ENCODE peak calls at places on chromosomes 1 and 21, in seven cellular contexts. C is heart left ventricle, B is IMR-90, M is ovary, U is adrenal gland, I is thyroid gland, J is suprapubic skin. S is an unnamed sample.

GRCh38 chr1:159079518-159079917 is 3.0 kb upstream of the AIM2 start:
- DNase-seq in U (no peak), I (no peak), M (no peak), B (no peak), J (no peak), C (no peak), S (no peak)

GRCh38 chr1:231420299-231420958 is 1.7 kb downstream of the EGLN1 start:
- DNase-seq in M (no peak), I (no peak), C (no peak), J (no peak), U (no peak), B (peak), S (no peak)

GRCh38 chr1:234114648-234115307 is 210.3 kb downstream of the SLC35F3 start:
- DNase-seq in M (peak), J (no peak), B (peak), U (peak), I (peak), C (no peak), S (peak)

GRCh38 chr1:67053535-67053784 is 488 bp downstream of the SLC35D1 start:
- DNase-seq in I (peak), C (peak), J (peak), U (peak), M (peak), B (no peak), S (peak)

GRCh38 chr1:192805832-192806323 is 3.0 kb upstream of the RGS2 start:
- DNase-seq in J (no peak), C (no peak), M (no peak), U (peak), B (peak), I (no peak), S (no peak)

GRCh38 chr1:41589395-41589794 is 104.9 kb upstream of the EDN2 start:
- DNase-seq in M (no peak), U (no peak), C (no peak), I (no peak), B (no peak), J (no peak), S (no peak)

GRCh38 chr1:234214129-234214910 is 158.9 kb upstream of the COA6 start:
- DNase-seq in J (no peak), U (peak), M (no peak), B (peak), I (peak), C (peak), S (peak)

GRCh38 chr1:214415131-214415530 is 134.2 kb downstream of the SMYD2 start:
- DNase-seq in J (no peak), B (no peak), I (no peak), C (no peak), M (no peak), U (no peak), S (no peak)

GRCh38 chr21:44551290-44552015 is at the start of gene KRTAP10-2:
- DNase-seq in M (no peak), B (no peak), C (no peak), U (no peak), I (no peak), J (no peak), S (no peak)

GRCh38 chr21:40901690-40902089 is 54.7 kb upstream of the DSCAM start:
- DNase-seq in C (no peak), B (no peak), I (peak), M (no peak), J (no peak), U (no peak), S (peak)

GRCh38 chr1:235105051-235106043 is 23.3 kb downstream of the TOMM20 start:
- DNase-seq in B (peak), U (no peak), M (no peak), C (no peak), J (no peak), I (no peak), S (no peak)

GRCh38 chr1:95353185-95353584 is 119.2 kb downstream of the RWDD3 start:
- DNase-seq in J (no peak), B (no peak), U (no peak), I (no peak), M (no peak), C (no peak), S (no peak)

GRCh38 chr1:40736085-40736531 is 44.6 kb downstream of the NFYC start:
- DNase-seq in M (no peak), J (no peak), U (no peak), C (no peak), B (peak), I (no peak), S (no peak)

GRCh38 chr1:118661769-118662320 is 326.3 kb downstream of the TBX15 start:
- DNase-seq in J (no peak), I (no peak), C (no peak), U (no peak), M (no peak), B (no peak), S (no peak)

GRCh38 chr21:38291875-38292274 is 35.1 kb downstream of the KCNJ15 start:
- DNase-seq in M (no peak), I (no peak), J (no peak), B (no peak), U (no peak), C (no peak), S (no peak)

GRCh38 chr1:3013371-3014038 is 7.8 kb upstream of the ACTRT2 start:
- DNase-seq in B (no peak), C (no peak), I (peak), M (no peak), J (no peak), U (no peak), S (peak)

GRCh38 chr1:2097386-2098300 is 47.4 kb downstream of the PRKCZ start:
- DNase-seq in J (no peak), I (no peak), M (no peak), B (no peak), U (no peak), C (peak), S (no peak)

GRCh38 chr21:42786884-42787283 is 92.5 kb downstream of the WDR4 start:
- DNase-seq in M (no peak), B (no peak), C (no peak), I (no peak), J (no peak), U (no peak), S (no peak)

GRCh38 chr1:199272690-199273089 is 633.9 kb downstream of the PTPRC start:
- DNase-seq in C (peak), I (peak), B (peak), U (peak), M (no peak), J (no peak), S (peak)

GRCh38 chr1:17842686-17843085 is 87.6 kb downstream of the ACTL8 start:
- DNase-seq in U (no peak), C (no peak), J (no peak), I (no peak), M (no peak), B (no peak), S (no peak)

GRCh38 chr1:11483581-11484320 is 4.8 kb downstream of the DISP3 start:
- DNase-seq in U (no peak), J (no peak), B (no peak), I (no peak), C (no peak), M (no peak), S (no peak)

GRCh38 chr1:114154146-114154962 is 685 bp upstream of the SYT6 start:
- DNase-seq in I (no peak), J (no peak), C (no peak), U (no peak), M (no peak), B (no peak), S (no peak)

GRCh38 chr1:2163205-2163604 is 31.4 kb downstream of the FAAP20 start:
- DNase-seq in U (no peak), J (no peak), B (no peak), C (no peak), I (no peak), M (no peak), S (no peak)

GRCh38 chr1:228268891-228269285 is 61.0 kb downstream of the OBSCN start:
- DNase-seq in J (no peak), C (no peak), B (peak), U (no peak), I (no peak), M (no peak), S (no peak)

GRCh38 chr1:152034654-152035405 is 2.0 kb downstream of the S100A11 start:
- DNase-seq in I (peak), M (no peak), U (peak), B (peak), C (no peak), J (no peak), S (no peak)

GRCh38 chr1:24905355-24905978 is 24.6 kb downstream of the RUNX3 start:
- DNase-seq in J (peak), I (no peak), C (no peak), U (no peak), M (no peak), B (no peak), S (no peak)

GRCh38 chr1:150066838-150067183 is 765 bp upstream of the VPS45 start:
- DNase-seq in I (peak), C (peak), U (no peak), M (peak), J (no peak), B (no peak), S (no peak)

GRCh38 chr1:204891860-204892259 is 21.2 kb downstream of the NFASC start:
- DNase-seq in B (no peak), U (no peak), C (no peak), I (no peak), J (no peak), M (no peak), S (no peak)

GRCh38 chr1:180230791-180231505 is 884 bp downstream of the LHX4 start:
- DNase-seq in M (no peak), J (no peak), I (no peak), U (no peak), B (peak), C (no peak), S (no peak)

GRCh38 chr21:43585924-43586411 is 73.3 kb downstream of the HSF2BP start:
- DNase-seq in J (no peak), C (no peak), B (peak), I (peak), M (peak), U (peak), S (peak)

GRCh38 chr1:170313306-170313705 is 167.5 kb downstream of the NTMT2 start:
- DNase-seq in U (no peak), J (no peak), B (no peak), I (no peak), M (no peak), C (no peak), S (no peak)

GRCh38 chr1:212529211-212529731 is 79.3 kb upstream of the ATF3 start:
- DNase-seq in C (no peak), I (no peak), U (peak), M (no peak), J (no peak), B (peak), S (no peak)

GRCh38 chr1:51565009-51565408 is 45.9 kb upstream of the EPS15 start:
- DNase-seq in M (no peak), B (no peak), J (no peak), I (no peak), C (no peak), U (no peak), S (no peak)

GRCh38 chr21:18655927-18656326 is 252.3 kb upstream of the TMPRSS15 start:
- DNase-seq in I (no peak), J (no peak), C (no peak), U (no peak), B (no peak), M (no peak), S (no peak)

GRCh38 chr1:3241236-3241550 is 172.2 kb downstream of the PRDM16 start:
- DNase-seq in M (no peak), B (no peak), C (no peak), U (no peak), I (no peak), J (no peak), S (no peak)

GRCh38 chr1:243315933-243316332 is 60.1 kb downstream of the SDCCAG8 start:
- DNase-seq in J (no peak), B (no peak), C (no peak), U (no peak), I (no peak), M (no peak), S (no peak)
- H3K27ac ChIP-seq in J (no peak), B (no peak), C (no peak), U (no peak), I (peak), M (no peak), S (no peak)

DNA sequence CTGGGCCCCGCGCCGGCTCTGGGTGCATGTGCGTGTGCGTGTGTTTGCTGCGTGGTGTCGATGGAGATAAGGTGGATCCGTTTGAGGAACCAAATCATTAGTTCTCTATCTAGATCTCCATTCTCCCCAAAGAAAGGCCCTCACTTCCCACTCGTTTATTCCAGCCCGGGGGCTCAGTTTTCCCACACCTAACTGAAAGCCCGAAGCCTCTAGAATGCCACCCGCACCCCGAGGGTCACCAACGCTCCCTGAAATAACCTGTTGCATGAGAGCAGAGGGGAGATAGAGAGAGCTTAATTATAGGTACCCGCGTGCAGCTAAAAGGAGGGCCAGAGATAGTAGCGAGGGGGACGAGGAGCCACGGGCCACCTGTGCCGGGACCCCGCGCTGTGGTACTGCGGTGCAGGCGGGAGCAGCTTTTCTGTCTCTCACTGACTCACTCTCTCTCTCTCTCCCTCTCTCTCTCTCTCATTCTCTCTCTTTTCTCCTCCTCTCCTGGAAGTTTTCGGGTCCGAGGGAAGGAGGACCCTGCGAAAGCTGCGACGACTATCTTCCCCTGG is 644 bp downstream of the OLIG2 start:
- DNase-seq in M (no peak), B (no peak), I (no peak), C (no peak), J (no peak), U (no peak), S (no peak)
- TF ChIP-seq POLR2A in M (no peak), B (no peak), I (no peak), C (no peak), J (no peak), U (no peak), S (no peak)

GRCh38 chr1:22638476-22639234 is 2.2 kb downstream of the C1QA start:
- DNase-seq in B (no peak), C (no peak), J (no peak), M (no peak), I (no peak), U (no peak), S (no peak)

GRCh38 chr1:22636927-22637326 is 499 bp downstream of the C1QA start:
- DNase-seq in I (no peak), B (no peak), U (no peak), C (no peak), M (no peak), J (no peak), S (peak)

GRCh38 chr1:22637952-22638445 is 1.6 kb downstream of the C1QA start:
- DNase-seq in I (no peak), B (no peak), M (no peak), J (no peak), U (no peak), C (no peak), S (no peak)

GRCh38 chr1:22635436-22635835 is 992 bp upstream of the C1QA start:
- DNase-seq in M (no peak), I (no peak), B (no peak), C (no peak), U (no peak), J (no peak), S (peak)

GRCh38 chr1:22636369-22636768 is at the start of gene C1QA:
- DNase-seq in J (no peak), C (peak), I (no peak), U (peak), M (no peak), B (no peak), S (no peak)
- H3K27ac ChIP-seq in J (peak), C (no peak), I (no peak), U (no peak), M (no peak), B (no peak), S (no peak)

GRCh38 chr1:25922064-25922632 is 15.9 kb upstream of the STMN1 start:
- DNase-seq in M (no peak), U (no peak), J (no peak), I (no peak), C (no peak), B (no peak), S (no peak)

GRCh38 chr1:25918615-25919014 is 12.4 kb upstream of the STMN1 start:
- DNase-seq in C (no peak), J (no peak), B (no peak), M (no peak), U (no peak), I (no peak), S (no peak)

GRCh38 chr1:25924454-25924853 is 18.2 kb upstream of the STMN1 start:
- DNase-seq in U (no peak), C (no peak), M (no peak), B (no peak), I (no peak), J (no peak), S (no peak)

GRCh38 chr1:25926731-25927496 is 20.7 kb upstream of the STMN1 start:
- DNase-seq in M (no peak), C (no peak), U (no peak), J (no peak), B (no peak), I (no peak), S (no peak)

DNA sequence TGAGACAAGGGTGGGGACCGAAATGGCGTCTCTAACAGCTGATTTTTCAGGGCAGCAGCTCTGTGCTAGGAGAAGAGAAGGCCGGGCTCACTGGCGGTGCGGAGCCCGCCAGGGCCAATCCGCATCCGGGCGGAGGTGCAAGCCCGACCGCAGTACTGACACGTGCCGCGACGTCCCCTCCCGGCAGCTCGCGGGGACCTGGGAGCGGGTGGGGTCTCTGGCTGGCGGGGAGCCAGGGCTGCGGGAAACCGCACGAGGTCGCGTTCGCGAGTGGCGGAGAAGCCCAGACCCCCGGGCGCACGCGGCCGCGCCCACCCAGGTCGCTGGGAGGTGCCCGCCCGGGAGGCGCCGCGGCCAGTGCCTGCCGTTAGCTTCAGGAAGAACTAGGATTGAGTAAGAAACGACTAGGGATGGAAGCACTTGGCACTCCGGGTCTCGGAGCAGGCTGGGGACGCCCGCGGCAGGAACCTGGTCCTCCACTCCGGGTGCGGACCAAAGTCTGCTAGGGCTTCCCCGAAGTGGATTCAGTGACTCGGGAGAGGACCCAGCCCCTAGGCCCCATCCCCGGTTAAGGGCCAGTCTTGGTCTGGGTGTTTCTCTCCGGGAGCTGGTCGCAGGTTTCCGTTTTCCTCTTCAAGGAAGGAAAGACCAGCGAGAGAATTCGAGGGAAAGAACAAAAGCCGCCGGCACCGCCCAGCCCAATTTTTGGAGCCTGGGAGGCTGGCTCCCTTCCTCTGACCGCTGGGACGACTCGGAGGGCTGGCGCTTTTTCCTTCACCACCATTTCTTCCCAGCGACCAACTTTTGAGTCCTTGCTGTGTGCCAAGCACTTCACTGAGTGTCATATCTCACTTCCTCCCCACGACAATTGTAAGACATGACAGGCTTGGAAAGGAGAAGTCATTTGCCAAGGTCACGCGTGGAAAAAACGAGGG is 16.7 kb upstream of the STMN1 start:
- DNase-seq in B (no peak), C (peak), M (peak), J (peak), I (peak), U (peak), S (peak)
- TF ChIP-seq POLR2A in B (no peak), C (no peak), M (no peak), J (no peak), I (no peak), U (no peak), S (no peak)

GRCh38 chr1:243596441-243597183 is 253.4 kb downstream of the AKT3 start:
- DNase-seq in I (no peak), M (no peak), C (no peak), U (no peak), J (no peak), B (peak), S (no peak)
- H3K27ac ChIP-seq in I (peak), M (no peak), C (no peak), U (no peak), J (no peak), B (peak), S (no peak)

DNA sequence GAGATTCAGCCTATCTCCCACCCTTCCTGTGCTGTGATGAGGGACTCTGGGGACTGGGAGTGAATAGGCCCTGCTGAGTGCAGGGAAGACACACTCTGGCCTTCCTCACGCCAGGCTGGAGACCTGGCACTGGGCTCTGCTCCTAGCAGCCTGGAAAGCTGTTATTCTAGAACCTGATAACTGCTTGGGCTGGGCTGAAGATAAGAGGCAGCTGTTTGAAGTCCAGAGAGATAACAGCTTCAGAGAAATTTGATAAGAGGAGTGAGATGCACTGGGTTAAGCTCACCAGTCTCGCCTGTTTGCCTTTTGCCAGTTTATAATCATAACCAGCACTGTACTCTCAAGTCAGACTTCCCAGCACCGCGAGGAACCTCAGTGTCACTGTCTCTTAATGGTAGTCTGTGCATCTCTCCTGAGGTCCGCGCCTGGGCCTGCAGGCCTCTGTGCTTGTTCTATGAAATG is 46.6 kb upstream of the GPR37L1 start:
- DNase-seq in I (no peak), J (no peak), C (no peak), B (no peak), M (no peak), U (peak), S (peak)
- TF ChIP-seq POLR2A in I (no peak), J (no peak), C (no peak), B (no peak), M (no peak), U (no peak), S (no peak)